ENCODE peak calls at places on chromosome 5, in four cellular contexts. S is heart right ventricle; G is testis; Y is CD8-positive, alpha-beta memory T cell. O is an unnamed sample. For H3K4me1, the result is how much of the 10 kb centered on the place peaks cover.

GRCh38 chr5:167939686-167940085 is 351.8 kb upstream of the WWC1 start:
- DNase-seq in S (no peak), G (no peak), Y (no peak), O (no peak)

GRCh38 chr5:1826235-1826980 is 25.2 kb downstream of the NDUFS6 start:
- DNase-seq in S (no peak), Y (no peak), G (no peak), O (no peak)

GRCh38 chr5:135745897-135746500 is 88.5 kb upstream of the SLC25A48 start:
- DNase-seq in G (peak), S (no peak), Y (no peak), O (no peak)

GRCh38 chr5:149130121-149130931 is 11.0 kb upstream of the ABLIM3 start:
- DNase-seq in G (no peak), Y (no peak), S (no peak), O (no peak)

GRCh38 chr5:79227484-79227995 is 8.4 kb upstream of the JMY start:
- DNase-seq in S (no peak), Y (no peak), G (no peak), O (no peak)

GRCh38 chr5:158875272-158875679 is 224.4 kb downstream of the EBF1 start:
- DNase-seq in Y (no peak), S (no peak), G (no peak), O (no peak)

GRCh38 chr5:95727764-95728191 is 3.4 kb upstream of the RHOBTB3 start:
- DNase-seq in G (no peak), S (no peak), Y (no peak), O (no peak)

GRCh38 chr5:117065161-117065560 is 490.5 kb upstream of the SEMA6A start:
- DNase-seq in G (no peak), S (no peak), Y (no peak), O (no peak)

GRCh38 chr5:36017622-36018021 is 26.4 kb upstream of the UGT3A1 start:
- DNase-seq in Y (no peak), G (no peak), S (no peak), O (no peak)

GRCh38 chr5:119512277-119512676 is 60.0 kb downstream of the HSD17B4 start:
- DNase-seq in Y (no peak), S (no peak), G (no peak), O (no peak)

GRCh38 chr5:78671609-78672008 is 23.0 kb upstream of the LHFPL2 start:
- DNase-seq in Y (no peak), S (no peak), G (peak), O (no peak)

GRCh38 chr5:79107020-79107796 is 4.4 kb upstream of the BHMT start:
- DNase-seq in G (no peak), S (no peak), Y (no peak), O (no peak)

GRCh38 chr5:169576181-169576598 is 7.4 kb upstream of the SPDL1 start:
- DNase-seq in Y (no peak), G (no peak), S (no peak), O (no peak)

GRCh38 chr5:72380491-72381274 is 60.5 kb downstream of the PTCD2 start:
- DNase-seq in G (no peak), Y (no peak), S (no peak), O (no peak)

GRCh38 chr5:93359296-93359957 is 221.6 kb downstream of the NR2F1-AS1 start:
- DNase-seq in Y (no peak), G (no peak), S (no peak), O (no peak)

GRCh38 chr5:149559712-149560111 is 8.5 kb upstream of the CSNK1A1 start:
- DNase-seq in S (no peak), G (no peak), Y (no peak), O (no peak)

GRCh38 chr5:52007230-52007858 is 624.1 kb downstream of the ISL1 start:
- DNase-seq in Y (no peak), S (no peak), G (peak), O (no peak)

GRCh38 chr5:34734321-34734720 is 78.2 kb downstream of the RAI14 start:
- DNase-seq in G (no peak), Y (no peak), S (no peak), O (no peak)

GRCh38 chr5:10077721-10078551 is 171.8 kb downstream of the ATPSCKMT start:
- DNase-seq in G (no peak), Y (no peak), S (no peak), O (no peak)

GRCh38 chr5:103041071-103041676 is 78.8 kb downstream of the GIN1 start:
- DNase-seq in G (no peak), Y (no peak), S (no peak), O (no peak)

GRCh38 chr5:119814655-119815054 is 185.3 kb downstream of the FAM170A start:
- DNase-seq in S (no peak), Y (no peak), G (no peak), O (no peak)

GRCh38 chr5:14184082-14184481 is 40.9 kb downstream of the TRIO start:
- DNase-seq in Y (no peak), G (no peak), S (no peak), O (no peak)

GRCh38 chr5:15927710-15928380 is 251.7 kb downstream of the MARCHF11 start:
- DNase-seq in Y (no peak), S (no peak), G (peak), O (no peak)

GRCh38 chr5:122586351-122586750 is 188.5 kb upstream of the SNX2 start:
- DNase-seq in G (no peak), Y (no peak), S (no peak), O (no peak)

GRCh38 chr5:124742983-124743533 is 3.4 kb downstream of the ZNF608 start:
- DNase-seq in G (no peak), Y (no peak), S (no peak), O (peak)

GRCh38 chr5:176543428-176544182 is 5.5 kb upstream of the CDHR2 start:
- DNase-seq in S (peak), Y (peak), G (peak), O (no peak)
- H3K4me1 ChIP-seq in S (under half), Y (half or more), G (under half), O (under half)

DNA sequence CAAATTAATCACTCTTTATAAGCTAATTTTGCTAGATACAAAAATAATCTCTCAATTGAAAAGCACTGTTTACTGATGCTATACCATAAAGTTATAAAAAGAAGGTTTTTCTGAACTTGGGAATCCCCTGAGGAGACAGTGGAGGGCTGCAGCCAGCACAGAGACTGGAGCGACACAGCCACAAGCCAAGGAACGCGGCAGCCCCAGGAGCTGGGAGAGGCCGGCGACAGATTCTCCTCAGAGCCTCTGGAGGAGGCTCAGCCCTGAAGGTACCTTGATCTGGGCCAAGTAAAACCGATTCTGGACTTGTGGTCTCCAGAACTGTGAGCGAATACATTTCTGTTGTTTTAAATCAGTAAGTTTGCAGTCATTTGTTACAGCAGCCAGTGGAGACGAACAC is 3.7 kb downstream of the GFPT2 start:
- DNase-seq in S (no peak), G (no peak), Y (no peak), O (no peak)
- H3K4me1 ChIP-seq in S (under half), G (under half), Y (under half), O (under half)

GRCh38 chr5:140181525-140181924 is 6.5 kb downstream of the CYSTM1 start:
- DNase-seq in Y (no peak), S (no peak), G (no peak), O (no peak)
- H3K4me1 ChIP-seq in Y (under half), S (half or more), G (under half), O (under half)

GRCh38 chr5:59484618-59485017 is 408.9 kb downstream of the PDE4D start:
- DNase-seq in G (no peak), S (no peak), Y (no peak), O (no peak)
- H3K4me1 ChIP-seq in G (under half), S (under half), Y (under half), O (under half)

GRCh38 chr5:172735141-172735831 is 35.7 kb downstream of the DUSP1 start:
- DNase-seq in Y (no peak), G (no peak), S (no peak), O (peak)
- H3K4me1 ChIP-seq in Y (under half), G (under half), S (under half), O (half or more)

GRCh38 chr5:68253612-68254341 is 38.2 kb downstream of the PIK3R1 start:
- DNase-seq in S (no peak), Y (no peak), G (no peak), O (no peak)
- H3K4me1 ChIP-seq in S (half or more), Y (half or more), G (half or more), O (under half)

O was measured in tibial artery.